ENCODE peak calls at places on chromosomes 3 and 15, in seven cellular contexts. U, F, I, C, E, N and V are unnamed samples.

GRCh38 chr3:44939581-44940036 is 36.4 kb downstream of the ZDHHC3 start:
- DNase-seq in U (no peak), F (no peak), I (no peak), C (no peak), E (no peak), N (no peak), V (no peak)

GRCh38 chr3:195867631-195868335 is 40.6 kb downstream of the TNK2 start:
- DNase-seq in U (no peak), F (no peak), I (no peak), C (no peak), E (no peak), N (peak), V (no peak)

GRCh38 chr15:59941612-59942011 is 62.5 kb upstream of the FOXB1 start:
- DNase-seq in U (no peak), F (no peak), I (no peak), C (no peak), E (no peak), N (no peak), V (no peak)

GRCh38 chr3:81440666-81441065 is 320.8 kb downstream of the GBE1 start:
- DNase-seq in U (no peak), F (no peak), I (no peak), C (no peak), E (no peak), N (no peak), V (no peak)

GRCh38 chr15:45048784-45049631 is 26.0 kb downstream of the SORD start:
- DNase-seq in U (no peak), F (no peak), I (no peak), C (no peak), E (no peak), N (peak), V (no peak)

GRCh38 chr15:73982251-73982962 is 9.7 kb downstream of the STOML1 start:
- DNase-seq in U (peak), F (no peak), I (peak), C (no peak), E (no peak), N (no peak), V (peak)

GRCh38 chr3:142931222-142931621 is 32.3 kb downstream of the PAQR9 start:
- DNase-seq in U (peak), F (no peak), I (no peak), C (peak), E (no peak), N (peak), V (no peak)

GRCh38 chr3:185822957-185823279 is 1.9 kb downstream of the IGF2BP2 start:
- DNase-seq in U (no peak), F (no peak), I (no peak), C (no peak), E (no peak), N (no peak), V (no peak)

GRCh38 chr3:110623571-110623970 is 448.0 kb upstream of the NECTIN3 start:
- DNase-seq in U (peak), F (no peak), I (no peak), C (no peak), E (no peak), N (no peak), V (no peak)

GRCh38 chr3:146180376-146180775 is 19.4 kb upstream of the PLOD2 start:
- DNase-seq in U (no peak), F (no peak), I (no peak), C (no peak), E (no peak), N (no peak), V (no peak)

GRCh38 chr3:192303235-192303634 is 424.1 kb downstream of the FGF12 start:
- DNase-seq in U (peak), F (no peak), I (no peak), C (no peak), E (no peak), N (no peak), V (no peak)

GRCh38 chr3:160154033-160154432 is 71.2 kb upstream of the C3orf80 start:
- DNase-seq in U (peak), F (no peak), I (no peak), C (no peak), E (no peak), N (no peak), V (no peak)

GRCh38 chr3:188262913-188263683 is 109.1 kb downstream of the LPP start:
- DNase-seq in U (peak), F (no peak), I (peak), C (no peak), E (no peak), N (no peak), V (no peak)

GRCh38 chr3:288383-288782 is 91.8 kb downstream of the CHL1 start:
- DNase-seq in U (no peak), F (no peak), I (no peak), C (no peak), E (no peak), N (no peak), V (no peak)

GRCh38 chr3:169295126-169295525 is 368.4 kb downstream of the MECOM start:
- DNase-seq in U (no peak), F (no peak), I (no peak), C (no peak), E (no peak), N (no peak), V (no peak)

GRCh38 chr3:75272708-75273107 is 391.4 kb upstream of the FRG2C start:
- DNase-seq in U (peak), F (no peak), I (no peak), C (no peak), E (no peak), N (no peak), V (no peak)

GRCh38 chr3:139797724-139798343 is 120.1 kb upstream of the NMNAT3 start:
- DNase-seq in U (peak), F (no peak), I (no peak), C (peak), E (no peak), N (no peak), V (no peak)

GRCh38 chr3:3237979-3238378 is 58.5 kb upstream of the CRBN start:
- DNase-seq in U (no peak), F (no peak), I (no peak), C (no peak), E (no peak), N (no peak), V (no peak)

GRCh38 chr15:70264738-70265465 is 167.2 kb upstream of the TLE3 start:
- DNase-seq in U (no peak), F (no peak), I (no peak), C (no peak), E (no peak), N (no peak), V (no peak)

GRCh38 chr3:116338713-116339112 is 106.6 kb downstream of the LSAMP start:
- DNase-seq in U (no peak), F (no peak), I (no peak), C (no peak), E (no peak), N (no peak), V (no peak)

GRCh38 chr3:188905991-188906635 is 265.7 kb upstream of the TPRG1 start:
- DNase-seq in U (no peak), F (no peak), I (no peak), C (no peak), E (no peak), N (no peak), V (no peak)

GRCh38 chr15:63698731-63699130 is 101.5 kb downstream of the FBXL22 start:
- DNase-seq in U (no peak), F (no peak), I (no peak), C (no peak), E (no peak), N (no peak), V (no peak)

GRCh38 chr3:169657351-169658124 is 6.0 kb downstream of the MECOM start:
- DNase-seq in U (no peak), F (no peak), I (no peak), C (no peak), E (no peak), N (no peak), V (no peak)